ENCODE peak calls at places on chromosomes 1 and 21, in five cellular contexts. R, V, I, W and O are unnamed samples.

GRCh38 chr1:47519491-47519890 is 81.6 kb downstream of the FOXD2 start:
- DNase-seq in W (no peak), I (no peak), R (no peak), V (no peak), O (no peak)

GRCh38 chr21:16322423-16322822 is 592.6 kb downstream of the USP25 start:
- DNase-seq in V (no peak), I (no peak), W (no peak), R (no peak), O (no peak)

GRCh38 chr1:58768971-58769808 is 14.7 kb downstream of the JUN start:
- DNase-seq in I (peak), W (peak), R (peak), V (peak), O (peak)

GRCh38 chr1:26666855-26667254 is 29.0 kb upstream of the ARID1A start:
- DNase-seq in R (no peak), V (no peak), I (no peak), W (peak), O (no peak)

GRCh38 chr1:229150518-229150917 is 120.4 kb upstream of the RAB4A start:
- DNase-seq in W (no peak), V (no peak), I (no peak), R (no peak), O (no peak)

GRCh38 chr1:54190526-54190925 is 9.3 kb downstream of the CYB5RL start:
- DNase-seq in I (no peak), R (no peak), W (no peak), V (no peak), O (no peak)

GRCh38 chr1:82542766-82543165 is 742.0 kb downstream of the ADGRL2 start:
- DNase-seq in I (no peak), R (no peak), W (no peak), V (no peak), O (no peak)

GRCh38 chr1:3584915-3585314 is 26.4 kb downstream of the MEGF6 start:
- DNase-seq in R (no peak), W (no peak), I (no peak), V (no peak), O (no peak)

GRCh38 chr21:40832316-40832715 is 14.6 kb downstream of the DSCAM start:
- DNase-seq in I (no peak), R (no peak), V (no peak), W (no peak), O (no peak)

GRCh38 chr1:226675720-226676357 is 63.2 kb downstream of the ITPKB start:
- DNase-seq in V (no peak), R (no peak), I (no peak), W (no peak), O (no peak)

GRCh38 chr1:226678251-226678650 is 60.8 kb downstream of the ITPKB start:
- DNase-seq in V (no peak), W (no peak), R (no peak), I (no peak), O (no peak)

GRCh38 chr1:226678701-226679100 is 60.4 kb downstream of the ITPKB start:
- DNase-seq in W (no peak), V (no peak), R (no peak), I (no peak), O (no peak)

GRCh38 chr1:226676381-226676780 is 62.7 kb downstream of the ITPKB start:
- DNase-seq in R (no peak), W (no peak), I (no peak), V (no peak), O (no peak)

GRCh38 chr1:226677121-226678020 is 61.7 kb downstream of the ITPKB start:
- DNase-seq in W (peak), R (peak), I (peak), V (peak), O (peak)
- TF ChIP-seq POLR2A in W (no peak), R (no peak), I (no peak), V (no peak), O (no peak)

DNA sequence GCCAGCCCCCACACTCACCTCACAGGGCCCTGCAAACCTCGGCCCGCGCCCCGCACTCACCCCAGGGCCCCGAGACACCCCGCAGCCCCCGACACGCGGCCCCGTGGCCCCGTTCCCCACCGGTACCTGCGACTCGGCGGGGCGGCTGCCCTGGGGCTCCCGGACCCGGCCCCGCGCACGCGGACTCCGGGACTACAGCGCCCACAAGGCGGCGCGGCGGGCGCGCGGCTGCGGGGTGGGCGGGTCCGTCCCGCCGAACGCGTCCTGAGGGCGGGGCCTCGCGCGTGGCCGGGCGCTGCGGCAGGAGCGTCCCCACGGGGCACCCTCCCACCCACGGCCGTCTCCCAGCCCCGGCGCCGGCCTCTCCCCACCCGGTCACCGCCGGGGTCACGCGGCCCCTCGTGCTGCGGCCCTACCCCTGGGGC is at the start of gene SLC19A1:
- DNase-seq in W (peak), I (peak), V (peak), R (peak), O (peak)
- TF ChIP-seq POLR2A in W (no peak), I (peak), V (no peak), R (no peak), O (no peak)

DNA sequence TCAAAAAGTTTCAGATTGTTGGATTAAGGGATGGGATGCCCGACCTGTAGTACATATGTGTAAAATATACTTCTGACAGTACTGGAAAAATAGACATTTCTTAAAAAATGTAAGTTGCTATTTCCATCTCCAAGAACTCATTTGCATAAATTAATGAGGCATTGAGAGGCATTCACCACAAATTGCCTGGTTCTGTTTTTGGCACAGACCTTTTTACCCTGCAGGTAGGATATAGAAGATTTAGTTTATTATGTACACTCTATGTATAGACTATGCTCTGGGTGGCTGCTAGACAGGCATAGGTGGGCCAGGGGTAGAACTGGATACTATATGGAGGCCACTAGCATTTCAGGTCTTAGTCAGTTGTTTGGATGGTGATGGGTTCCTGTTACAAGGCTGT is 8.0 kb downstream of the CCDC17 start:
- DNase-seq in W (no peak), R (no peak), I (no peak), V (no peak), O (no peak)
- TF ChIP-seq POLR2A in W (no peak), R (no peak), I (no peak), V (no peak), O (no peak)

DNA sequence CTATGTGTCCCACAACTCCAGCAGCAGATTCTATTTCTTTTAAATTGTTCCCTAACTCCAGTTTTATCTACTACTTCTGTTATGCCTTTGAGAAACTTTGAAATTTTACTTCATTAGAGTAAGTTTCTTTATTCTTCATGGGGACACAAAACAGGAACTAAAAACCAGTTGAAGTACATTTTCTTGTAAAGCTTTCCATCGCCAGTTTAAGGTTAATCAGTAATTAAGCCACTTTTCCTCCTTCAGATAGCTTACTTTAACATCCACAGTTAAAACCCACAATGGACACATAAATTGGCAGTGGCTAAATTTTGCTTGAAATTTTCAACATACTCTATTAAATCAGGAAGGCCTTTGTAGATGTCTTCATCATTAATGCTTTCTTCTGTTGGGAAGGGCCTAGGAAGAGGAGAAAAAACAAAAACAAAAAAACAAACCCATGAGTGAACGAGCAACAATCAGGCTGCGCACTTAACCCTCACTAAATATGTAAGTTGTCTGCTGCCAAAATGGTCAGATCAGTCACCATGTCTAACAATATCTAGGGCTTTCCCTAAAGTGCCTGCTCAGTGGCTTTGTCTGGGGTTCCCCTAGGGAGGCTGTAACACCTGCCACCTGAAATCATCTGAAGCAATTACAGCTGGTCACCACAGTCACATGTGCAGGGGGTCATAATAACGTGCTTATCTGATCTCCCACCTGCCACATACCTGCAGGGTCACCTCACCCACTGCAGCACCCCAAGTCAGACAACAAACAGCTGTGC is 187.9 kb downstream of the VAV3 start:
- DNase-seq in V (no peak), I (no peak), W (no peak), R (no peak), O (no peak)
- TF ChIP-seq POLR2A in V (no peak), I (no peak), W (no peak), R (no peak), O (no peak)

DNA sequence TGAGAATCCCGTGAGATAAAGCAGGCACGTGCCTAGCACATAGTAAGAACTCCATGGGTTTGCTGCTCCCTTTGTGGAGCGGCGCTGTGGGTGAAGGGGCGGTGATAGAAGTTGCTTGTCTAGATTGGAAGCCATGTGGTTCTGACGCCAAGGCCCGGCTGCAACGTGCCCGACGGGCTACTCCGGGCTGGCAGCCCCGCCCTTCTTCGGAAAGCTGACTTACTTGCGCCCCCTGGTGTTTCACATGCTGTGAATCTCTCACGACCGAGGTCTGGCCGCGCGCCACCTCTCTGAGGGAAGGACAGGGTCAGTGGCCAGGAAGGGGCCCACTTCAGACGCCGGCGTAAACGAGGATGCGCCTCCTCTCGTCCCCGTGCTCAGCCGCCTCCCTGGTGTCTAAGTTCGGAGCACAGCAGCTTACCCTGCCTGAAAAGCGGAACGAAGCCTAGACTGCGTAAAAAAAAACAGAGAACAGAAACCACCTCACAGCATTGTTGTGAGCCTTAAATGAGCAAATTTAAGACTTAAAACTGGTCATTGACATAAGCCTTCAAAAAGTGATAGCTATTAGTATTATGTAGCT is 42.6 kb upstream of the WNT2B start:
- DNase-seq in I (peak), V (peak), R (peak), W (peak), O (peak)
- TF ChIP-seq POLR2A in I (no peak), V (no peak), R (no peak), W (no peak), O (peak)

DNA sequence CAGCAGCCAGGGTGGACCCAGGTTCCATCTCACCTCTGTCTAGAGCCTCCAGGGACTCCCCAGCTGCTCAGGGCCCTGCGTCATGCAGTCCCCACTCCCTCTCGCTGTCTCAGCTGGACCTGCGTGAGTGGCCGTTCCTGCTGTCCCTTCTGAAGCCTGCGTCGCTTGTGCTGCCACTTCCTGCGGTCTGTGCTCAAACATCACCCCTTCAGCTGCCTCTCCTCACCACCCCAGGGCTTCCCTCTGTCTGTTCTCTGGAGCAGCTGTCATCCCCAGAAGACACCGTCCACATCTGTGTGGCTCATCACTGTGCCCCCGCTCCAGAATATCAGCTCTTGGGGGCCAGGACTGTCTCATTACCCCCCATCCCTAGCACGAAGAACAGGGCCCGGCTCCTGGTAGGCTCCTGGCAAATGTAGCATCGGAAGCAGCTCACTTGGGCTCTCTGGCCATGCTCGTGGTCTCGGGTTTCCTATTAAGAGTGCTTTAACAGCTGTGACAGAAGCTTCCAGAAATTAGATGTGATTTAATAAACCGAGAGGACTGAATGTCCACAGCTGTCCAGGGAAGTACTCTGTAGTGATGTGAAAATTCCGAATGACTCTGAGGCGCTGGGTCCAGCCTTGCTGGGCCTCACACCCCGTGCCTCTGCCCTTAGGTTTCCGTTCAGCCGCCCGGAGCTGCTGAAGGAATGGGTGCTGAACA is 3.3 kb downstream of the THAP3 start:
- DNase-seq in W (no peak), R (no peak), V (no peak), I (no peak), O (no peak)
- TF ChIP-seq POLR2A in W (no peak), R (no peak), V (no peak), I (no peak), O (no peak)

GRCh38 chr1:966603-967295 is 467 bp downstream of the PLEKHN1 start:
- DNase-seq in V (peak), W (peak), R (peak), I (peak), O (no peak)
- TF ChIP-seq POLR2A in V (no peak), W (peak), R (no peak), I (peak), O (no peak)